ENCODE peak calls at places on chromosomes 6 and 20, in four cellular contexts. L is K562, V is HepG2, G is GM12878. U is an unnamed sample.

GRCh38 chr20:51586005-51586440 is 43.5 kb upstream of the NFATC2 start:
- DNase-seq in L (no peak), V (no peak), G (no peak), U (no peak)

GRCh38 chr6:51927450-51927849 is 160.0 kb downstream of the PKHD1 start:
- DNase-seq in L (no peak), V (no peak), G (no peak), U (no peak)

GRCh38 chr6:11179088-11179977 is 53.1 kb downstream of the NEDD9 start:
- DNase-seq in L (no peak), V (peak), G (no peak), U (no peak)

GRCh38 chr6:157229733-157230132 is 93.6 kb downstream of the TMEM242 start:
- DNase-seq in L (no peak), V (no peak), G (no peak), U (no peak)

GRCh38 chr6:3414704-3415453 is 42.0 kb downstream of the SLC22A23 start:
- DNase-seq in L (peak), V (peak), G (no peak), U (no peak)

GRCh38 chr20:63235399-63235983 is at the start of gene BIRC7:
- DNase-seq in L (peak), V (no peak), G (no peak), U (no peak)

GRCh38 chr6:152094992-152095592 is 287.6 kb downstream of the ESR1 start:
- DNase-seq in L (peak), V (peak), G (no peak), U (no peak)

GRCh38 chr6:150448221-150448620 is 79.4 kb downstream of the IYD start:
- DNase-seq in L (no peak), V (no peak), G (no peak), U (no peak)

GRCh38 chr6:75525682-75526081 is 32.1 kb upstream of the FILIP1 start:
- DNase-seq in L (no peak), V (no peak), G (no peak), U (no peak)

GRCh38 chr6:151629791-151630190 is 136.0 kb downstream of the CCDC170 start:
- DNase-seq in L (no peak), V (no peak), G (no peak), U (no peak)

GRCh38 chr6:20266851-20267608 is 54.8 kb upstream of the MBOAT1 start:
- DNase-seq in L (peak), V (no peak), G (peak), U (no peak)

GRCh38 chr20:37336369-37337207 is 9.4 kb upstream of the SRC start:
- DNase-seq in L (peak), V (no peak), G (peak), U (peak)

GRCh38 chr6:89483111-89483720 is 50.3 kb downstream of the ANKRD6 start:
- DNase-seq in L (no peak), V (peak), G (no peak), U (no peak)

GRCh38 chr6:37657117-37657886 is 40.4 kb downstream of the MDGA1 start:
- DNase-seq in L (no peak), V (no peak), G (no peak), U (no peak)

GRCh38 chr6:105021399-105021798 is 64.5 kb downstream of the LIN28B start:
- DNase-seq in L (no peak), V (no peak), G (no peak), U (no peak)

GRCh38 chr6:158014505-158015187 is 33.0 kb downstream of the SYNJ2 start:
- DNase-seq in L (no peak), V (peak), G (no peak), U (no peak)

GRCh38 chr6:34200340-34200971 is 36.2 kb upstream of the HMGA1 start:
- DNase-seq in L (peak), V (no peak), G (no peak), U (no peak)

GRCh38 chr20:63734111-63734945 is 2.1 kb upstream of the LIME1 start:
- DNase-seq in L (no peak), V (no peak), G (no peak), U (peak)

GRCh38 chr6:151773382-151773781 is 34.1 kb upstream of the ESR1 start:
- DNase-seq in L (no peak), V (peak), G (no peak), U (no peak)

GRCh38 chr6:25013249-25013648 is 77.5 kb upstream of the RIPOR2 start:
- DNase-seq in L (no peak), V (no peak), G (no peak), U (no peak)

GRCh38 chr20:23224806-23225205 is 125.8 kb upstream of the NXT1 start:
- DNase-seq in L (no peak), V (no peak), G (no peak), U (no peak)

GRCh38 chr6:113049190-113049589 is 702.1 kb downstream of the RFPL4B start:
- DNase-seq in L (no peak), V (no peak), G (no peak), U (no peak)

GRCh38 chr6:44201638-44202303 is 15.0 kb upstream of the MYMX start:
- DNase-seq in L (peak), V (no peak), G (no peak), U (no peak)

GRCh38 chr6:160919713-160920112 is 71.9 kb upstream of the MAP3K4 start:
- DNase-seq in L (no peak), V (peak), G (no peak), U (no peak)

GRCh38 chr6:80637312-80637711 is 530.8 kb downstream of the BCKDHB start:
- DNase-seq in L (no peak), V (no peak), G (no peak), U (no peak)

GRCh38 chr6:4055420-4056041 is 23.4 kb downstream of the FAM217A start:
- DNase-seq in L (peak), V (peak), G (no peak), U (peak)

GRCh38 chr6:124432632-124433031 is 529.6 kb upstream of the RNF217 start:
- DNase-seq in L (no peak), V (no peak), G (no peak), U (no peak)

GRCh38 chr20:517221-517620 is 26.4 kb downstream of the CSNK2A1 start:
- DNase-seq in L (no peak), V (no peak), G (no peak), U (no peak)

GRCh38 chr6:143232849-143233248 is 172.2 kb downstream of the AIG1 start:
- DNase-seq in L (peak), V (peak), G (peak), U (peak)

GRCh38 chr6:145137425-145137824 is 597.9 kb downstream of the EPM2A start:
- DNase-seq in L (no peak), V (peak), G (no peak), U (no peak)

GRCh38 chr6:72841195-72841594 is 219.3 kb downstream of the KCNQ5 start:
- DNase-seq in L (no peak), V (no peak), G (no peak), U (no peak)

GRCh38 chr6:107075951-107076381 is 39.3 kb downstream of the BEND3 start:
- DNase-seq in L (no peak), V (no peak), G (no peak), U (no peak)

GRCh38 chr20:54197621-54198604 is 10.0 kb upstream of the PFDN4 start:
- DNase-seq in L (no peak), V (peak), G (peak), U (no peak)

GRCh38 chr6:19999319-20000191 is 162.4 kb downstream of the ID4 start:
- DNase-seq in L (peak), V (no peak), G (peak), U (no peak)

GRCh38 chr6:154543638-154544037 is 33.2 kb upstream of the CNKSR3 start:
- DNase-seq in L (no peak), V (no peak), G (no peak), U (no peak)

GRCh38 chr6:35810831-35811698 is 5.9 kb downstream of the LHFPL5 start:
- DNase-seq in L (no peak), V (peak), G (no peak), U (no peak)
- TF ChIP-seq NFIC in L (no peak), V (no peak), G (no peak), U (no peak)

GRCh38 chr6:166101819-166102419 is 65.7 kb downstream of the TBXT start:
- DNase-seq in L (no peak), V (no peak), G (no peak), U (no peak)

DNA sequence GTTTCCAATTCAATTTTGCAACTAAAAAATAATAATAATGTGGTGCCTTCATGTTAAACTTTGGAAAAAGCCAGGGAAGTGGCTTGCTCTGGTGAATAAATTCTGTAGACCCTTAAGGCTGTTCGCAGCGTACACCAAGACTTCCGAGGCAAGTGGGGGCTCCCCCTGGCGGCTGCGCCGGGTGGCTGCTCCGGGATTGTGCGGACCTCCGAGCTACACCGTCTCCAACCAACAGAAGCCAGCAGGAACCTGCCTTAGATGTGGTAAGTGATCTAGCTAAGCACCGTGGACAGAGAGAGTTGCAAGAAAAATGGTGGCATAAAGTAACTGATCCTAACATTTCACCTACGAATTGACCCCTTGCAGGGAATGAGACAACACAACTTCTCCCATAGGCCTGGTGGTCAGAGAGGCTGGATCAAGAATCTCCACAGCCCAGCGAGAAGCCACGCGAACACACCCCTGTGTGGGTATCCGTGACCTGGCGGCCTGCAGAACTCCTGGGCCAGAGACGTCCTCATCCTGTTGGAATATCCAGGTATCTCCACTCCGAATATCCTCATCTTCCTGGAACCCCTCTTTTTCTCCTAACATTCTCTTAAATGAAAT is 69.6 kb downstream of the TBXT start:
- DNase-seq in L (peak), V (peak), G (no peak), U (peak)
- TF ChIP-seq NFIC in L (no peak), V (no peak), G (no peak), U (no peak)

GRCh38 chr20:9460518-9460917 is 53.9 kb upstream of the LAMP5 start:
- DNase-seq in L (no peak), V (no peak), G (no peak), U (no peak)

GRCh38 chr20:9457055-9457454 is 57.3 kb upstream of the LAMP5 start:
- DNase-seq in L (no peak), V (no peak), G (peak), U (no peak)

GRCh38 chr20:9458075-9458818 is 56.1 kb upstream of the LAMP5 start:
- DNase-seq in L (no peak), V (peak), G (peak), U (no peak)

DNA sequence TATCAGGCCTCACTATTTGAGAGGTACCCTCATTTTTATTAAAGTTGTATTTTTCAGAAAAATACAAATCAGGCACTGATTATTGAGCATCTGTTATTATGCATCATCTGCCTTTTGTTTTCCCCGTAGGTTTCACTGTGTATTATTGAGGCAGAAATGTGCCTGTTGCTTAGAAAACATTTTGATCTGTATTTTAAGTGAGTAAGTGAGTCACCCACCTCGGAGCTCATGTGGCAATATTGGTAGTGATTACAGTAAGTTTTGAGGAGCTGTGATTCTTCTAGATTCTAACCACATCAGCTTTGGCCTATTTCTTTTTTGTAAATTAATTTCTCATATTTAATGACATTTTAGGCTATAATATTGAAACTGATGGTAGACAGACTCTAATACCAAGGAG is 59.6 kb upstream of the LAMP5 start:
- DNase-seq in L (no peak), V (no peak), G (no peak), U (no peak)
- TF ChIP-seq NFIC in L (no peak), V (no peak), G (no peak), U (no peak)

GRCh38 chr6:14661696-14662095 is 544.1 kb downstream of the CD83 start:
- DNase-seq in L (no peak), V (no peak), G (no peak), U (no peak)

GRCh38 chr6:14658909-14659561 is 541.5 kb downstream of the CD83 start:
- DNase-seq in L (no peak), V (no peak), G (no peak), U (no peak)

GRCh38 chr6:14664112-14664592 is 546.6 kb downstream of the CD83 start:
- DNase-seq in L (no peak), V (no peak), G (no peak), U (peak)

GRCh38 chr6:14660767-14661166 is 543.2 kb downstream of the CD83 start:
- DNase-seq in L (no peak), V (no peak), G (no peak), U (no peak)

GRCh38 chr6:14661188-14661587 is 543.6 kb downstream of the CD83 start:
- DNase-seq in L (no peak), V (no peak), G (peak), U (no peak)
- TF ChIP-seq NFIC in L (no peak), V (no peak), G (peak), U (no peak)

GRCh38 chr20:44495257-44495656 is 19.6 kb downstream of the TTPAL start:
- DNase-seq in L (no peak), V (peak), G (no peak), U (no peak)
- TF ChIP-seq NFIC in L (no peak), V (no peak), G (no peak), U (no peak)

DNA sequence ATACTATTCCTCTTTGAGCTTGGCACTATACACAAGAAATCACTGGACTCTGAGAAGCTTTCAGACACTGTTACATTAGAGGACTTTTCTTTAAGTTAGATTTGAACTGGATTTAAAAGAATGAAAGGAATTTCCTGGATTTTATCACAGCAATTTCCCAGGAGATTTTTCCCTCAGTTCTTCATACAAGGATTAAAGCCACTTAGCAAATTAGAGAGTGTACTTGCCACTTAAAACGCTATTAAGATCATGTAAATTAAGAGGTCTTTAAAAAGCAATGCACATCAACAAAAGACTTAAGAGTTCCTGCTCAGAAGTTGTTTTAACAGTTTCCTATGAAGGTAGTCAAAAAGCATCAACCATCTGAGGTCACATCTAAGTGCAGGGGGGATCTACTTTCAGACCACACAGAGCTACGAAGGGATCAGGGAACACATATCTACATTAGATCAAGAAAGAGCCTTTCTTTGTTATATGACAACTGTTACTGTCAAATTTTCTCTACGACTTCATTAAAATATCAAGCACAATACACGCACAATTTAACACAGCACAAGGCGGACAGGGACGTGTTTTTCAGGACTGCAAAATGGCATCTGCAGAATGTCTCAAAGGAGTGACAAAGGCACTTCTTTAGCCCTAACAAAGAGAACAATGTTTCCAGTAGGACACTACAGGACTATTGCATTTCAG is 65.8 kb downstream of the EPB41L2 start:
- DNase-seq in L (no peak), V (no peak), G (no peak), U (no peak)
- TF ChIP-seq NFIC in L (no peak), V (no peak), G (no peak), U (no peak)

DNA sequence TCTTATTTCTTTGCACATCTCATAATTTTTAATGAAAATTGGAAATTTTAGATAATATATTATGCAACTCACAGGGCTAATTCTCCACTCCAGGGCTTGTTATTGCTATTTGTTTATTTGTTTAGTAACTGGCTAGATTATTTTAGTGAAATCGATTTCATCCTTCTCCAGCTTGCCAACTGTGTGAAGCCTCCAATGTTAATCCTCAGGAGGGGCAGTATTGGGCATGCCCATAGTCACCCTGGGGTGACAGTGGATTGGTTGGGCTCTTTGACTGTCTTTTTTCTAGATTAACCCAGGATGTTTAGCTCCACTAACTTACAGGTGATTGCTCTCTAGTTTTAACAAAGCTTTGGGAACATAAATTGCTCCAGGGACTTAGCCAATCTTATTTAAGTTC is 450.1 kb downstream of the BMP2 start:
- DNase-seq in L (no peak), V (no peak), G (no peak), U (no peak)
- TF ChIP-seq NFIC in L (no peak), V (no peak), G (no peak), U (no peak)

DNA sequence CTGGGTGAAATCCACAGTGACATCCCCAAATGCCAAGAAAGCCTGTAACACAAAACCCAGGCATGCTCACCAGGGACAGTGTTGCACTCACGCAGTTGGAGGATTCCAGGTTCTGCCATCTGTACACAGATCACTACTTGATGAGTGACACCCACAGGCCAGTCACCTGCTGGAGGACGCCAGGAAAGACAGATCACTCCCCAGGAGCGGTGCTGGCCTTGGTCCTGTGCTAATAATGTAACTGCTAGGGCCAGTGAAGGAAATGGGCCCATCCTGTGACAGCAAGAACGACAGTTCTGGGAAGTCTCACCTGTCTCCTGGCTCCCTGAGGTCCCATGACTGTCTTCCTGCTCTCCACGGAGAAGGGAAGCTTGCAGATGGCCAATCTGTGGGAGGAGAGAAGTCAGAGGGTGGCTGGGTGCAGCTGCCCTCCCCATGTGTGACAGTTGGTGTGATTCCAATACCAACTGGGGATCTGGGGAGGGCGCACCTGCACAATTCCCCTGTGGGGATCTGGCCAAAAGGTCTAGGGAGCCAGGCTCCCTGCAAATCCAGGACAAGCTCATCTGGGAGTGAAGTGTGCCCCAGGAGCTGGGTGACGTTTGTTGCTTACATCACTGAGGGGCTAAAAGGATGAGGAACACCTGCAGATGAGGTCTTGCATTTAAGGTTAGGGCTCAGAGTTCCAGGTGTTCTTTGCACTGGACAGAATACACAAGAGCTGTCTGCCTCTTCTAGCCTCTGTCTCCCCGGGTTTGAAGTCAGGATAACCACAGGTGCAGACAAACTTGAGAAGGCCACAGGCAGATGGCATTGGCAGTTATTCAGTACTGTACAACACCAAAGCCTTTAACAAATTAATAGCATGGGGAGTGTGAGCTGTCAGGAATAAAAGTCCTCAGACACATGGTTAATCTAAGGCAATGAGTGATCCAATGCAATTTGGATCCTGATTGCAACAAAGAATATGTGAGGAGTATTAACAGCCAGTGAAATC is 10.3 kb downstream of the ZNF337 start:
- DNase-seq in L (no peak), V (no peak), G (no peak), U (no peak)
- TF ChIP-seq NFIC in L (no peak), V (no peak), G (no peak), U (no peak)

GRCh38 chr6:32971245-32971580 is 2.8 kb downstream of the BRD2 start:
- DNase-seq in L (no peak), V (no peak), G (no peak), U (no peak)
- TF ChIP-seq NFIC in L (no peak), V (no peak), G (no peak), U (no peak)

U was measured in SK-N-SH.